ENCODE peak calls at places on chromosome 16, in eight cellular contexts. I is upper lobe of right lung; R is right lobe of liver; T is CD8-positive, alpha-beta memory T cell; X is MM.1S; U is neural progenitor cell; F is PC-3; V is left ventricle myocardium inferior. N is an unnamed sample. For H3K4me1, the result is how much of the 10 kb centered on the place peaks cover.

GRCh38 chr16:81661082-81661481 is 118.0 kb upstream of the PLCG2 start:
- DNase-seq in T (no peak), R (no peak), U (no peak), X (no peak), F (no peak), V (no peak), I (no peak), N (no peak)

GRCh38 chr16:26550111-26550610 is 516.6 kb upstream of the C16orf82 start:
- DNase-seq in V (no peak), U (no peak), I (no peak), X (peak), T (no peak), F (no peak), R (no peak), N (no peak)

GRCh38 chr16:4369006-4369766 is 2.5 kb upstream of the VASN start:
- DNase-seq in X (no peak), T (no peak), V (no peak), F (peak), I (no peak), U (no peak), R (peak), N (no peak)

GRCh38 chr16:20415541-20415940 is 6.2 kb downstream of the ACSM5 start:
- DNase-seq in V (no peak), R (no peak), T (no peak), X (no peak), I (no peak), U (no peak), F (peak), N (no peak)

GRCh38 chr16:79042886-79043285 is 557.7 kb downstream of the MAF start:
- DNase-seq in X (peak), R (no peak), F (no peak), U (no peak), T (peak), V (no peak), I (no peak), N (no peak)

GRCh38 chr16:51163366-51163765 is 12.3 kb upstream of the SALL1 start:
- DNase-seq in X (no peak), T (no peak), R (no peak), U (no peak), F (no peak), I (no peak), V (no peak), N (no peak)

GRCh38 chr16:21075252-21075651 is 75.4 kb downstream of the DNAH3 start:
- DNase-seq in V (no peak), I (no peak), X (no peak), F (no peak), R (no peak), U (no peak), T (no peak), N (no peak)

GRCh38 chr16:14309001-14309886 is 238.1 kb downstream of the MRTFB start:
- DNase-seq in T (no peak), U (peak), F (peak), R (no peak), V (no peak), I (no peak), X (no peak), N (peak)

GRCh38 chr16:19223235-19223847 is 55.3 kb downstream of the SYT17 start:
- DNase-seq in X (peak), V (no peak), R (no peak), U (peak), I (no peak), F (peak), T (no peak), N (peak)

GRCh38 chr16:3637371-3637923 is 17.0 kb upstream of the DNASE1 start:
- DNase-seq in I (no peak), T (no peak), U (no peak), F (no peak), V (no peak), X (peak), R (peak), N (no peak)

GRCh38 chr16:56964243-56965148 is 2.7 kb downstream of the CETP start:
- DNase-seq in I (peak), U (peak), V (peak), F (peak), R (peak), X (peak), T (peak), N (peak)

GRCh38 chr16:77660311-77660710 is 62.0 kb upstream of the NUDT7 start:
- DNase-seq in R (no peak), F (peak), U (peak), V (no peak), I (no peak), T (no peak), X (no peak), N (no peak)

GRCh38 chr16:31355701-31356100 is 725 bp downstream of the ITGAX start:
- DNase-seq in F (no peak), V (no peak), T (no peak), U (no peak), I (no peak), X (no peak), R (no peak), N (no peak)

GRCh38 chr16:88920618-88921602 is 54.5 kb upstream of the PABPN1L start:
- DNase-seq in I (no peak), F (peak), U (no peak), V (peak), T (no peak), X (no peak), R (no peak), N (peak)
- H3K4me1 ChIP-seq in I (under half), F (under half), U (under half), V (half or more), T (under half), X (under half), R (under half), N (half or more)

GRCh38 chr16:29820730-29821662 is 734 bp downstream of the MVP start:
- DNase-seq in F (peak), I (peak), R (peak), V (no peak), U (no peak), X (peak), T (peak), N (peak)
- H3K4me3 ChIP-seq in F (peak), I (peak), R (peak), V (peak), U (no peak), X (peak), T (peak), N (peak)

GRCh38 chr16:85130707-85131028 is 18.4 kb upstream of the CIBAR2 start:
- DNase-seq in T (no peak), R (no peak), X (no peak), U (no peak), V (no peak), F (no peak), I (no peak), N (no peak)
- H3K27ac ChIP-seq in T (no peak), R (peak), X (no peak), U (no peak), V (peak), F (no peak), I (peak), N (no peak)

GRCh38 chr16:15676506-15676905 is 26.5 kb downstream of the NDE1 start:
- DNase-seq in U (no peak), X (no peak), I (no peak), F (no peak), T (no peak), R (no peak), V (no peak), N (no peak)
- H3K4me1 ChIP-seq in U (under half), X (under half), I (under half), F (under half), T (under half), R (under half), V (under half), N (under half)

GRCh38 chr16:68235105-68235881 is 634 bp downstream of the ESRP2 start:
- DNase-seq in F (peak), U (peak), X (no peak), V (no peak), I (peak), T (no peak), R (peak), N (peak)
- H3K4me3 ChIP-seq in F (peak), U (peak), X (no peak), V (peak), I (peak), T (no peak), R (peak), N (peak)

GRCh38 chr16:75233611-75233938 is 14.8 kb downstream of the CTRB1 start:
- DNase-seq in I (no peak), X (no peak), V (no peak), T (no peak), F (no peak), U (no peak), R (no peak), N (no peak)
- H3K27ac ChIP-seq in I (no peak), X (no peak), V (peak), T (no peak), F (no peak), U (no peak), R (no peak), N (no peak)

DNA sequence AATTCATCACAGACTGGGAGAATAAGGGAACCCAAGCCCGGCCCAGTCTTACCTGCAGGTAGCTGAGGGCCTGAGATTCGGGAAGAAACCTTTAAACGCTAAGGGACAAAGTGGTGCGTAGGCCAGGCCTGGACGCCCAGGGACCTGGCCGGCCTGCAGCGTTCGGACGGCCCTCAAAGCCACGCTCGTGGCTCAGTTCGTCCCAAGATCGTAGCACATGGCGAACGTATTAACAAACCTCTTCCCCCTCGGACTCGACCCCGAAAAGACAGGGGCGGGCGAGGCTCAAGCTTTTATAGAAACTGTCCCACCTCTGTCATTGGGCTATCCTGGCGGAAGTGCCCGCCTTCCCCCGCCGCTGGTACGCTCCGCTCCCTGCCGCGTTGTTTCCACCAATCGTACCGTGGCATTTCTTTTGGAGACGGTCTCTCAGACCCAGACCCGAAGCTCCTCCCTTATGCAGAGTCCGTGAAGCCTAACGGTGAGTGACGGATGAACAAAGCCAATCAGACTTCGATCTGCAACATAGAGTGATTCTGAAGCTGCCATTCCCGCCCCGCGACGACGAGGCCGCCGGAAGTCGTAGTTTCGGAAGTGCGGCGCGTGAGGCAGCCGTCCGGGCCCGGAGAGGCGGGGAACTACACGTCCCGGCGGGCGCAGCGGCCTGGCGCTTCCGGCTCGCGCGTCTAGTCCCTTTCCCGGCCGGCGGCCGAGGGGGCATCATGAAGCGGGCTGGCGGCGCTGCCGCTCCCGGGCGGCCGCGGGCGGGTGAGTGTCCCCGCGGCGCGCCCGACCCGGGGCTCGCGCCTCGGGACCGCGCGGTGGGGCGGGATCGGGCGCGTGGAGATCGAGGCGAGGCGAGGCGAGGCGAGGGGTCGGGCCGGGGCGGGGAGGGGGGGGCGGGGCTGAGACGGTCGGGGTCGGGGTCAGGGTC is at the start of gene TRAF7:
- DNase-seq in U (peak), R (peak), I (peak), V (peak), T (peak), F (peak), X (peak), N (peak)
- H3K4me1 ChIP-seq in U (half or more), R (half or more), I (half or more), V (half or more), T (half or more), F (under half), X (under half), N (under half)